ENCODE peak calls at places on chromosomes 7 and 10, in ten cellular contexts. N, P, L, Q, F, H, U, A, M and G are unnamed samples.

GRCh38 chr10:14052926-14053325 is 277.8 kb downstream of the FRMD4A start:
- DNase-seq in N (no peak), P (no peak), L (no peak), Q (no peak), F (no peak), H (no peak), U (no peak), A (no peak), M (no peak), G (no peak)

GRCh38 chr7:158256091-158256816 is 331.4 kb downstream of the PTPRN2 start:
- DNase-seq in N (no peak), P (peak; percentile 27), L (no peak), Q (no peak), F (no peak), H (no peak), U (peak; percentile 43), A (no peak), M (no peak), G (no peak)

GRCh38 chr7:87599336-87599735 is 1.3 kb downstream of the ABCB1 start:
- DNase-seq in N (no peak), P (no peak), L (no peak), Q (no peak), F (peak; percentile 35), H (no peak), U (peak; percentile 84), A (peak; percentile 53), M (no peak), G (no peak)

GRCh38 chr7:79241288-79242055 is 212.0 kb downstream of the MAGI2 start:
- DNase-seq in N (no peak), P (no peak), L (peak; percentile 82), Q (no peak), F (no peak), H (peak; percentile 71), U (no peak), A (no peak), M (no peak), G (no peak)

GRCh38 chr10:124935946-124936345 is 6.0 kb upstream of the ZRANB1 start:
- DNase-seq in N (no peak), P (no peak), L (peak; percentile 73), Q (no peak), F (no peak), H (no peak), U (no peak), A (no peak), M (no peak), G (no peak)

GRCh38 chr10:129039406-129040345 is 427.4 kb upstream of the MGMT start:
- DNase-seq in N (no peak), P (no peak), L (no peak), Q (no peak), F (no peak), H (no peak), U (no peak), A (no peak), M (no peak), G (no peak)

GRCh38 chr10:124648738-124649137 is 95.4 kb downstream of the FAM53B start:
- DNase-seq in N (no peak), P (no peak), L (peak; percentile 95), Q (peak; percentile 88), F (peak; percentile 88), H (peak; percentile 82), U (peak; percentile 90), A (peak; percentile 64), M (peak; percentile 26), G (peak; percentile 90)

GRCh38 chr10:27745719-27746363 is at the start of gene MKX:
- DNase-seq in N (peak; percentile 84), P (peak; percentile 78), L (peak; percentile 44), Q (peak; percentile 73), F (peak; percentile 35), H (peak; percentile 27), U (no peak), A (peak; percentile 37), M (peak; percentile 47), G (peak; percentile 47)

GRCh38 chr7:28509256-28510021 is 97.1 kb downstream of the CREB5 start:
- DNase-seq in N (no peak), P (peak; percentile 73), L (no peak), Q (peak; percentile 45), F (no peak), H (peak; percentile 36), U (no peak), A (no peak), M (no peak), G (no peak)

GRCh38 chr10:30063098-30063497 is 3.7 kb upstream of the JCAD start:
- DNase-seq in N (no peak), P (no peak), L (peak; percentile 85), Q (no peak), F (no peak), H (peak; percentile 54), U (no peak), A (no peak), M (no peak), G (no peak)

GRCh38 chr7:138608292-138608691 is 92.9 kb downstream of the SVOPL start:
- DNase-seq in N (no peak), P (no peak), L (peak; percentile 44), Q (no peak), F (no peak), H (peak; percentile 44), U (no peak), A (no peak), M (peak; percentile 56), G (no peak)

GRCh38 chr10:113993489-113993932 is 50.2 kb upstream of the ADRB1 start:
- DNase-seq in N (no peak), P (no peak), L (no peak), Q (peak; percentile 85), F (no peak), H (peak; percentile 43), U (no peak), A (no peak), M (no peak), G (peak; percentile 69)

GRCh38 chr10:91607661-91608442 is 25.0 kb downstream of the PPP1R3C start:
- DNase-seq in N (no peak), P (no peak), L (no peak), Q (peak; percentile 64), F (no peak), H (peak; percentile 56), U (no peak), A (no peak), M (no peak), G (no peak)

GRCh38 chr10:45660876-45661411 is 11.6 kb downstream of the ZFAND4 start:
- DNase-seq in N (no peak), P (no peak), L (no peak), Q (no peak), F (no peak), H (no peak), U (no peak), A (no peak), M (no peak), G (no peak)

GRCh38 chr10:89602919-89603318 is 42.1 kb downstream of the PANK1 start:
- DNase-seq in N (no peak), P (no peak), L (no peak), Q (no peak), F (no peak), H (no peak), U (no peak), A (no peak), M (no peak), G (no peak)
- H3K27ac ChIP-seq in N (no peak overlapping the region), P (no peak overlapping the region), L (no peak overlapping the region), Q (no peak overlapping the region), F (no peak overlapping the region), H (no peak overlapping the region), U (no peak overlapping the region), A (no peak overlapping the region), M (no peak overlapping the region), G (no peak overlapping the region)

GRCh38 chr7:156307193-156307592 is 333.4 kb upstream of the RNF32 start:
- DNase-seq in N (no peak), P (no peak), L (no peak), Q (no peak), F (no peak), H (no peak), U (no peak), A (no peak), M (no peak), G (no peak)

GRCh38 chr7:156308976-156309620 is 331.5 kb upstream of the RNF32 start:
- DNase-seq in N (no peak), P (no peak), L (no peak), Q (peak; percentile 41), F (no peak), H (no peak), U (no peak), A (no peak), M (no peak), G (no peak)
- H3K27ac ChIP-seq in N (no peak overlapping the region), P (no peak overlapping the region), L (no peak overlapping the region), Q (no peak overlapping the region), F (no peak overlapping the region), H (no peak overlapping the region), U (no peak overlapping the region), A (no peak overlapping the region), M (no peak overlapping the region), G (no peak overlapping the region)

DNA sequence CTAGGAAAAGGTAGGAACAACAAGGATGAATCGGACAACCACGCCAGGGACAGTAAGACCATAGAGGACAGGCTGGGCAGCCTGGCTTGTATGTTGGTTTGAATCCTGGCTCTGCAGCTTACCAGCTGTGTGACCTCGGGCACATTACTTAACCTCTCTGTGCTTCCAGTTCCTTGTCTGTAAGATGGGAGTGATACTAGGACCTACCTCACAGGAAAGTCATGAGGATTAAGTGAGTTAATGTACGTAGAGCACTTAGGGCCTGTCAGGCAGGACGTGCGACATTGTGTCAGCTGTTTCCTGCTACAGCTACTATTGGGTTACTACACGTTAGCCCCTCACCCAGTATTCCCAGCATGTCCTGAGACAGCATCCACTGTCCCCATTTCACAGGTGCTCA is 32.1 kb downstream of the PLAC9 start:
- DNase-seq in N (no peak), P (no peak), L (no peak), Q (no peak), F (no peak), H (no peak), U (no peak), A (no peak), M (no peak), G (no peak)
- H3K27ac ChIP-seq in N (peak overlapping the region; percentile 79), P (peak overlapping the region; percentile 30), L (peak overlapping the region; percentile 12), Q (peak overlapping the region; percentile 6), F (no peak overlapping the region), H (no peak overlapping the region), U (no peak overlapping the region), A (peak overlapping the region; percentile 69), M (no peak overlapping the region), G (peak overlapping the region; percentile 65)

GRCh38 chr10:118734477-118734876 is 20.3 kb downstream of the CACUL1 start:
- DNase-seq in N (no peak), P (no peak), L (no peak), Q (no peak), F (no peak), H (no peak), U (no peak), A (no peak), M (no peak), G (no peak)

GRCh38 chr10:118729641-118730258 is 25.0 kb downstream of the CACUL1 start:
- DNase-seq in N (no peak), P (no peak), L (no peak), Q (no peak), F (no peak), H (no peak), U (no peak), A (no peak), M (no peak), G (no peak)

GRCh38 chr10:118729200-118729599 is 25.6 kb downstream of the CACUL1 start:
- DNase-seq in N (no peak), P (no peak), L (no peak), Q (no peak), F (no peak), H (no peak), U (no peak), A (no peak), M (no peak), G (no peak)

GRCh38 chr10:118732253-118733194 is 22.2 kb downstream of the CACUL1 start:
- DNase-seq in N (no peak), P (no peak), L (no peak), Q (no peak), F (no peak), H (peak; percentile 7), U (no peak), A (peak; percentile 45), M (no peak), G (no peak)

GRCh38 chr10:118730699-118731456 is 23.9 kb downstream of the CACUL1 start:
- DNase-seq in N (no peak), P (no peak), L (no peak), Q (no peak), F (no peak), H (no peak), U (no peak), A (peak; percentile 19), M (no peak), G (no peak)
- H3K27ac ChIP-seq in N (peak overlapping the region; percentile 8), P (peak overlapping the region; percentile 55), L (no peak overlapping the region), Q (no peak overlapping the region), F (peak overlapping the region; percentile 40), H (no peak overlapping the region), U (peak overlapping the region; percentile 76), A (peak overlapping the region; percentile 37), M (peak overlapping the region; percentile 68), G (no peak overlapping the region)